ENCODE peak calls at places on chromosomes 16 and 17, in five cellular contexts. C, I, F, L and V are unnamed samples. For H3K36me3, the result is how much of the 10 kb centered on the place peaks cover.

GRCh38 chr17:31604936-31605335 is 213.5 kb downstream of the RAB11FIP4 start:
- DNase-seq in C (no peak), I (no peak), F (no peak), L (no peak), V (no peak)

GRCh38 chr16:85197611-85198566 is 85.6 kb upstream of the CIBAR2 start:
- DNase-seq in C (no peak), I (peak), F (no peak), L (no peak), V (no peak)

GRCh38 chr16:25713785-25714570 is 22.2 kb downstream of the HS3ST4 start:
- DNase-seq in C (no peak), I (no peak), F (no peak), L (no peak), V (no peak)

GRCh38 chr16:80862153-80862552 is 57.8 kb upstream of the CDYL2 start:
- DNase-seq in C (no peak), I (no peak), F (no peak), L (no peak), V (no peak)

GRCh38 chr17:54172654-54173316 is 350.1 kb downstream of the KIF2B start:
- DNase-seq in C (peak), I (peak), F (peak), L (peak), V (no peak)

GRCh38 chr17:75404739-75405364 is 626 bp downstream of the GRB2 start:
- DNase-seq in C (peak), I (peak), F (no peak), L (no peak), V (peak)

GRCh38 chr17:7132511-7133094 is 18.0 kb upstream of the ASGR2 start:
- DNase-seq in C (peak), I (no peak), F (peak), L (peak), V (no peak)

GRCh38 chr17:48761114-48761513 is 32.6 kb upstream of the HOXB13 start:
- DNase-seq in C (no peak), I (no peak), F (no peak), L (no peak), V (no peak)

GRCh38 chr16:87724490-87725291 is 41.1 kb downstream of the KLHDC4 start:
- DNase-seq in C (no peak), I (no peak), F (no peak), L (no peak), V (no peak)

GRCh38 chr17:78537217-78537860 is 39.9 kb downstream of the DNAH17 start:
- DNase-seq in C (peak), I (no peak), F (no peak), L (no peak), V (no peak)

GRCh38 chr16:7116734-7117133 is 215.9 kb upstream of the RBFOX1 start:
- DNase-seq in C (no peak), I (no peak), F (no peak), L (no peak), V (no peak)

GRCh38 chr16:23274968-23275367 is 27.1 kb upstream of the SCNN1B start:
- DNase-seq in C (no peak), I (no peak), F (peak), L (no peak), V (no peak)

GRCh38 chr16:31135535-31136286 is at the start of gene PRSS8:
- DNase-seq in C (peak), I (peak), F (no peak), L (no peak), V (peak)

GRCh38 chr16:85663891-85664321 is 24.8 kb downstream of the GINS2 start:
- DNase-seq in C (no peak), I (peak), F (no peak), L (no peak), V (no peak)

GRCh38 chr17:1323336-1323735 is 43.9 kb downstream of the TRARG1 start:
- DNase-seq in C (peak), I (no peak), F (peak), L (no peak), V (no peak)

GRCh38 chr17:58337600-58338453 is 9.2 kb upstream of the TSPOAP1 start:
- DNase-seq in C (peak), I (peak), F (peak), L (no peak), V (peak)

GRCh38 chr17:42407289-42407836 is 15.7 kb downstream of the CAVIN1 start:
- DNase-seq in C (peak), I (peak), F (no peak), L (no peak), V (peak)

GRCh38 chr17:17433260-17433659 is 43.5 kb upstream of the MED9 start:
- DNase-seq in C (no peak), I (no peak), F (no peak), L (no peak), V (peak)

GRCh38 chr16:9258423-9259051 is 167.1 kb downstream of the HAPSTR1 start:
- DNase-seq in C (peak), I (peak), F (peak), L (no peak), V (peak)

GRCh38 chr17:39622380-39623006 is 4.3 kb upstream of the PPP1R1B start:
- DNase-seq in C (no peak), I (no peak), F (no peak), L (no peak), V (no peak)

GRCh38 chr17:68344701-68345136 is 53.4 kb downstream of the ARSG start:
- DNase-seq in C (no peak), I (no peak), F (no peak), L (no peak), V (no peak)

GRCh38 chr17:40095944-40096791 is 4.2 kb downstream of the NR1D1 start:
- DNase-seq in C (no peak), I (no peak), F (no peak), L (no peak), V (no peak)

GRCh38 chr17:53837131-53837530 is 14.4 kb downstream of the KIF2B start:
- DNase-seq in C (no peak), I (no peak), F (no peak), L (no peak), V (no peak)

GRCh38 chr17:76370261-76370993 is 14.0 kb upstream of the SPHK1 start:
- DNase-seq in C (no peak), I (peak), F (peak), L (no peak), V (no peak)

GRCh38 chr17:38417210-38417951 is 10.9 kb upstream of the ARHGAP23 start:
- DNase-seq in C (peak), I (no peak), F (no peak), L (no peak), V (no peak)

GRCh38 chr17:38418069-38418692 is 10.1 kb upstream of the ARHGAP23 start:
- DNase-seq in C (no peak), I (no peak), F (no peak), L (no peak), V (no peak)

GRCh38 chr17:38416840-38417209 is 11.4 kb upstream of the ARHGAP23 start:
- DNase-seq in C (no peak), I (no peak), F (no peak), L (no peak), V (no peak)

GRCh38 chr17:38418693-38419507 is 9.4 kb upstream of the ARHGAP23 start:
- DNase-seq in C (peak), I (no peak), F (no peak), L (no peak), V (no peak)

DNA sequence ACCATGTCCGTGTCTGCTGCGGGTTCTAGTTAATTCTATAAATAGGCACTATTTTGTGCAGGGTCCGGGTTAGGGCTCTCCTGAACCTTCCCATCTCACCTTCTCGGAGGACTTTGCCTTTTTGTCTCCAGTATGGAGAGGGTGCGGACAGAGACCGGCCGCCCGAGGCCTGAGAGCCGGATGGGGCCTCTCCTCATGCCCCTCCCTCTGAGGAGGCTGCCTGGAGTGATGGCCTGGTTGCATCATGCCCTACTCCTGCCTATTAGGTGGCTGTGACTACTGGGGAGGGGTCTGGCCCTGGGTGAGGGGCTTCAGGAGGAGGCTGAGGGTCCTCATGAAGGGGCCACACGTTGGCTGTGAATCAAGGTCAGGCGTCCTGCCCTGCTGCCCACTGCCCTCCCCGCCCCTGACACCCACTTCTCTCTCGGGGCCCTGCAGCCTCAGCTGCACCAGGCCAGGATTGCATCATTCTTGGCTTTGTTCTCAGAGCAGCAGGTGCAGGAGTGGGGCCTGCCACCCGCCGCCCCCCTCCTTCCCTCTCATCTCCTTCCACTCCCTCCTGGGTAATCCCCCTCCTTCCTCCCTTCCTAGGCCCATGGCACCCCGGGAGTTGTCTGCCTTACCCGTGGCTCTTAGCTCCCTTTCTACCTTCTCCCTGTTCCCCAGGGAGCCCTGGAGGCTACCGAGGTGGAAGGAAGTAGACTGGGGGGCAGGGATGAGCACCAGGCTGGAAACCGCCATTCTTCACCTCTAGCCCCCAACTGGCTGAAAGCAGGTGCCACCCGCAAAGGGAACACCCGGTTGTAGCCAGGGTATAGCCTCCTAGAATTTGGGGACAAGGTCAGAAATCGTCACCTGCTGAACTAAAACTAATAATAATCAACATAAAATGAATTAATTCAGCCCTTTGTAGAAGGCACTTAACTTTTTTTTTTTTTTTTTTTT is 12.7 kb upstream of the ARHGAP23 start:
- DNase-seq in C (peak), I (no peak), F (peak), L (no peak), V (no peak)
- H3K27ac ChIP-seq in C (peak), I (no peak), F (no peak), L (peak), V (no peak)

DNA sequence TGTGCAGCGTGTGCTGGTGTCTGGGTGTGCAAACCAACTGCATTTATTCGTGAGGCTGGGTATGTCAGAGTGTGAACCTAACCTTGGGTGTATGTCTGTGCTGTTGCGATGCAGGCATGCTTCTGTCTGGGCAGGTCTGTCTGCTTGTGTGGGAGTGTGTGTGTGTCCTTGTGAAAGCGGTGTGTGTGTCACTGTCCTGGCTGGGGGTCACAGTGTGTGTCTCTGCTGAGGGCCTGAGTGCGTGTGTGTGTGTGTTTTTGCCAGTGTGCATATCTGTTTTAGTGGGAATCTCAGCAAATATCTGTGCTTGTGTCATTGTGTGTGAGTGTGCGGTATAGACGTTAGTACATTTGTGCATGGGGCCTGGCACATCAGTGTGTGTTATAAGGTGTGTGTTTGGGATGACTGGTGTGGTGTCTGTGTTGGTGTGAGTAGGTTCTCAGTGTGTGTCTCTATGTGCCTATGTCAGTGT is 121.8 kb downstream of the CYLD start:
- DNase-seq in C (no peak), I (no peak), F (no peak), L (no peak), V (no peak)
- H3K36me3 ChIP-seq in C (under half), I (under half), F (under half), L (under half), V (under half)

DNA sequence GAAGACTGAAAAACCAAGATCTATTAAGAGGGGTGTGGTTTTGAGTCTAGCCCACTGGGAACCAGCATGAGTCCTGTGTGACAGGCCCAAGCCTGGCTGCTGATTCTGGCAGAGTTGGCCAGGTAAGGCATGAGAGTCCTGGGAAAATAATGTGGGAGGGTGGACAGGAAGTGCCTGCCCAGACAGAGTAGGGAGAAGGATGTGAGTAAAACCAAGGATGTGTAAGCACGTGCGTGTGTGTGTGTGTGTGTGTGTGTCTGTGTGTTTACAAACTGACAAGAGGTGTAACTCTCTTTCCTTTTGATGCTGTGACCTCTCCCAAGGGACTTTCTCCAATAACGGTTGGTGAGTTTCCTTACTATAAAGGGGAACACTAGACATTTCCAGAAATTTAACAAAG is 15.6 kb upstream of the TEX2 start:
- DNase-seq in C (peak), I (no peak), F (no peak), L (no peak), V (no peak)
- H3K27ac ChIP-seq in C (no peak), I (no peak), F (no peak), L (no peak), V (no peak)

DNA sequence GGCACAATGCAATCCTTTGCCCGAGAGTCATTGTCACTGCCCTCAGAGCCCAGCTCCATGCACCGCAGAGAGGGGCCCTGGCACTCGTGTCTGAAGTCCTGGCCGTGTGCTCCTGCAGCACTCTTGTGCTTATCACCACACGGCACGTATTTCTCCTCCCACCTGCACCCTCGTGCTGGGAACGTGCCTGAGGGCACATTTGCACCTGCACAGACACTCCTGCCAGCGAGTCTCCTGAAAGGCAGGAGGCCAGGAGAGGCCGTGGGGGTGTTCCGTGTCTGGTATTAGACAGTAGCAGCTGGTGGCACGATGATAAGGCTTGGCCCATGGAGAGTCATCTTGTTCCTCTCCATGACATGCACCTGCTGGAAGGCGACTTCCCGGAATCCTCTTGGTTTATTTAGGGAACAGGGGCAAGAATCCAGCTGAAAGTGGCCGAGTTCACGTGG is 3.4 kb upstream of the ACSF3 start:
- DNase-seq in C (no peak), I (no peak), F (no peak), L (no peak), V (no peak)
- H3K36me3 ChIP-seq in C (under half), I (under half), F (under half), L (under half), V (under half)

DNA sequence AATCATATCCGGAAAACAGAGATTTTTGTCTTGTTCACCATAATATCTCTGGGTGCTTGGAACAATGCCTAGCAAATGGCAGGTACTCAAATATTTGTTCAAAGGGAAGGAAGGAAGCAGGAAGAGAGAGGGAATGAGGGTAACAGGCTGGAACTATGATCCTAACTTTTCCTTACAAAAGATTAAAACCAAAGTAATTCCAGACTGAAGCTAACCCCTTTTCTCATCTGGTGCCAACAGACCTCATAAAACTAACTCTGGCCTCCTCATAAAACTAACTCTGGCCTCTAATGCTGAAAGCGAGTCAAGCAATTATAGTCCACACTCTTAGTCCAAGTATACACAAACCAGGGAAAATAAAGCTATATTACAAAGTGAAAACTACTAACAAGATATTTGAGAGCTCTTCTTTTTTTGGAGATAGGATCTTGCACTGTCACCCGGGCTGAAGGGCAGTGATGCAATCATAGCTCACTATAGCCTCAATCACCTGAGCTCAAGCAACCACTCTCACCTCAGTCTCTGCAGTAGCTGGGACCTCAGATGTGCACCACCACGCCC is 84.6 kb downstream of the KANSL1 start:
- DNase-seq in C (no peak), I (no peak), F (no peak), L (no peak), V (no peak)
- H3K27ac ChIP-seq in C (no peak), I (no peak), F (no peak), L (peak), V (peak)